ENCODE peak calls at places on chromosome 2, in five cellular contexts. Z, F, C, V and Q are unnamed samples. For H3K36me3, the result is how much of the 10 kb centered on the place peaks cover.

GRCh38 chr2:72032481-72033041 is 115.1 kb downstream of the CYP26B1 start:
- DNase-seq in Z (no peak), F (no peak), C (no peak), V (no peak), Q (peak)

GRCh38 chr2:157173740-157174184 is 83.7 kb upstream of the GALNT5 start:
- DNase-seq in Z (no peak), F (peak), C (no peak), V (no peak), Q (peak)

GRCh38 chr2:84247532-84247931 is 211.5 kb downstream of the SUCLG1 start:
- DNase-seq in Z (no peak), F (no peak), C (no peak), V (no peak), Q (peak)

GRCh38 chr2:177909962-177910361 is 162.6 kb downstream of the PDE11A start:
- DNase-seq in Z (no peak), F (no peak), C (no peak), V (no peak), Q (peak)

GRCh38 chr2:136207030-136207623 is 89.2 kb upstream of the CXCR4 start:
- DNase-seq in Z (no peak), F (no peak), C (no peak), V (no peak), Q (no peak)

GRCh38 chr2:213067888-213068287 is 83.5 kb downstream of the IKZF2 start:
- DNase-seq in Z (no peak), F (peak), C (no peak), V (no peak), Q (peak)

GRCh38 chr2:201465524-201465971 is 14.0 kb downstream of the STRADB start:
- DNase-seq in Z (no peak), F (no peak), C (no peak), V (no peak), Q (no peak)

GRCh38 chr2:54534625-54535024 is 78.5 kb downstream of the SPTBN1 start:
- DNase-seq in Z (no peak), F (no peak), C (no peak), V (no peak), Q (peak)

GRCh38 chr2:60550151-60550983 is 3.1 kb downstream of the BCL11A start:
- DNase-seq in Z (peak), F (peak), C (peak), V (no peak), Q (peak)

GRCh38 chr2:200104015-200104414 is 148.6 kb downstream of the MAIP1 start:
- DNase-seq in Z (no peak), F (peak), C (no peak), V (no peak), Q (peak)

GRCh38 chr2:77087987-77088414 is 434.2 kb downstream of the LRRTM4 start:
- DNase-seq in Z (no peak), F (no peak), C (no peak), V (no peak), Q (no peak)

GRCh38 chr2:147910990-147911473 is 66.2 kb downstream of the ACVR2A start:
- DNase-seq in Z (no peak), F (peak), C (peak), V (peak), Q (peak)

GRCh38 chr2:32946314-32947075 is at the start of gene LTBP1:
- DNase-seq in Z (peak), F (peak), C (peak), V (peak), Q (peak)

GRCh38 chr2:189570565-189570964 is 10.0 kb downstream of the SLC40A1 start:
- DNase-seq in Z (no peak), F (peak), C (no peak), V (no peak), Q (peak)

GRCh38 chr2:100259991-100260390 is 62.3 kb downstream of the LONRF2 start:
- DNase-seq in Z (no peak), F (no peak), C (no peak), V (no peak), Q (no peak)

GRCh38 chr2:84719434-84719833 is 161.4 kb downstream of the TRABD2A start:
- DNase-seq in Z (no peak), F (no peak), C (no peak), V (no peak), Q (no peak)

GRCh38 chr2:239818531-239819011 is 206.6 kb downstream of the NDUFA10 start:
- DNase-seq in Z (peak), F (no peak), C (no peak), V (no peak), Q (no peak)

GRCh38 chr2:4962419-4962818 is 729.8 kb upstream of the SOX11 start:
- DNase-seq in Z (no peak), F (no peak), C (no peak), V (no peak), Q (peak)

GRCh38 chr2:127932199-127932877 is 46.6 kb upstream of the AMMECR1L start:
- DNase-seq in Z (no peak), F (peak), C (no peak), V (peak), Q (peak)

GRCh38 chr2:99883356-99883867 is 259.0 kb downstream of the AFF3 start:
- DNase-seq in Z (no peak), F (peak), C (no peak), V (no peak), Q (no peak)

GRCh38 chr2:39264733-39265132 is 21.0 kb upstream of the CDKL4 start:
- DNase-seq in Z (no peak), F (no peak), C (no peak), V (no peak), Q (no peak)

GRCh38 chr2:149597050-149598013 is 9.8 kb upstream of the MMADHC start:
- DNase-seq in Z (peak), F (peak), C (peak), V (peak), Q (peak)

GRCh38 chr2:96868555-96869280 is 1.2 kb downstream of the SEMA4C start:
- DNase-seq in Z (peak), F (peak), C (peak), V (no peak), Q (peak)

GRCh38 chr2:145692971-145693478 is 1173.1 kb upstream of the ZEB2 start:
- DNase-seq in Z (peak), F (peak), C (no peak), V (peak), Q (peak)

GRCh38 chr2:26318950-26319349 is 27.0 kb upstream of the SELENOI start:
- DNase-seq in Z (no peak), F (no peak), C (no peak), V (no peak), Q (no peak)

GRCh38 chr2:211458974-211459373 is 902.6 kb downstream of the CPS1 start:
- DNase-seq in Z (no peak), F (no peak), C (no peak), V (no peak), Q (no peak)

GRCh38 chr2:112048887-112049286 is 6.2 kb upstream of the TMEM87B start:
- DNase-seq in Z (no peak), F (peak), C (no peak), V (peak), Q (peak)

GRCh38 chr2:10963155-10963554 is 51.4 kb downstream of the KCNF1 start:
- DNase-seq in Z (no peak), F (peak), C (no peak), V (no peak), Q (no peak)

GRCh38 chr2:64274399-64275173 is 130.4 kb upstream of the PELI1 start:
- DNase-seq in Z (no peak), F (peak), C (no peak), V (no peak), Q (peak)

GRCh38 chr2:196959750-196960392 is 33.4 kb upstream of the PGAP1 start:
- DNase-seq in Z (no peak), F (no peak), C (no peak), V (no peak), Q (peak)

GRCh38 chr2:166148811-166149400 is 21.1 kb upstream of the SCN1A start:
- DNase-seq in Z (no peak), F (no peak), C (no peak), V (no peak), Q (no peak)

GRCh38 chr2:69177785-69178636 is 165.0 kb downstream of the ANTXR1 start:
- DNase-seq in Z (peak), F (peak), C (peak), V (no peak), Q (peak)

GRCh38 chr2:232204457-232204931 is 174.1 kb upstream of the ALPP start:
- DNase-seq in Z (peak), F (peak), C (peak), V (no peak), Q (no peak)

GRCh38 chr2:23351388-23352141 is 33.4 kb upstream of the KLHL29 start:
- DNase-seq in Z (peak), F (peak), C (peak), V (no peak), Q (peak)

GRCh38 chr2:63555299-63555698 is 33.0 kb downstream of the WDPCP start:
- DNase-seq in Z (no peak), F (no peak), C (no peak), V (no peak), Q (no peak)

GRCh38 chr2:30615926-30616325 is 168.9 kb downstream of the LCLAT1 start:
- DNase-seq in Z (no peak), F (no peak), C (no peak), V (no peak), Q (no peak)

GRCh38 chr2:237195396-237196119 is 109.9 kb downstream of the COPS8 start:
- DNase-seq in Z (no peak), F (peak), C (no peak), V (no peak), Q (no peak)

GRCh38 chr2:237194906-237195305 is 109.2 kb downstream of the COPS8 start:
- DNase-seq in Z (no peak), F (no peak), C (no peak), V (no peak), Q (no peak)

GRCh38 chr2:237193436-237193835 is 107.7 kb downstream of the COPS8 start:
- DNase-seq in Z (no peak), F (no peak), C (no peak), V (no peak), Q (no peak)

GRCh38 chr2:237192881-237193280 is 107.2 kb downstream of the COPS8 start:
- DNase-seq in Z (no peak), F (no peak), C (no peak), V (no peak), Q (no peak)

GRCh38 chr2:237194081-237194480 is 108.4 kb downstream of the COPS8 start:
- DNase-seq in Z (no peak), F (no peak), C (no peak), V (no peak), Q (no peak)
- TF ChIP-seq CTCF in Z (no peak), F (no peak), C (no peak), V (no peak), Q (no peak)

GRCh38 chr2:176163655-176164021 is 6.5 kb downstream of the HOXD3 start:
- DNase-seq in Z (no peak), F (no peak), C (no peak), V (no peak), Q (no peak)

GRCh38 chr2:176165598-176166055 is 8.5 kb downstream of the HOXD3 start:
- DNase-seq in Z (no peak), F (peak), C (peak), V (no peak), Q (no peak)

GRCh38 chr2:176164184-176164802 is 7.2 kb downstream of the HOXD3 start:
- DNase-seq in Z (no peak), F (peak), C (no peak), V (no peak), Q (no peak)

GRCh38 chr2:176166260-176166659 is 9.2 kb downstream of the HOXD3 start:
- DNase-seq in Z (no peak), F (peak), C (no peak), V (no peak), Q (no peak)

DNA sequence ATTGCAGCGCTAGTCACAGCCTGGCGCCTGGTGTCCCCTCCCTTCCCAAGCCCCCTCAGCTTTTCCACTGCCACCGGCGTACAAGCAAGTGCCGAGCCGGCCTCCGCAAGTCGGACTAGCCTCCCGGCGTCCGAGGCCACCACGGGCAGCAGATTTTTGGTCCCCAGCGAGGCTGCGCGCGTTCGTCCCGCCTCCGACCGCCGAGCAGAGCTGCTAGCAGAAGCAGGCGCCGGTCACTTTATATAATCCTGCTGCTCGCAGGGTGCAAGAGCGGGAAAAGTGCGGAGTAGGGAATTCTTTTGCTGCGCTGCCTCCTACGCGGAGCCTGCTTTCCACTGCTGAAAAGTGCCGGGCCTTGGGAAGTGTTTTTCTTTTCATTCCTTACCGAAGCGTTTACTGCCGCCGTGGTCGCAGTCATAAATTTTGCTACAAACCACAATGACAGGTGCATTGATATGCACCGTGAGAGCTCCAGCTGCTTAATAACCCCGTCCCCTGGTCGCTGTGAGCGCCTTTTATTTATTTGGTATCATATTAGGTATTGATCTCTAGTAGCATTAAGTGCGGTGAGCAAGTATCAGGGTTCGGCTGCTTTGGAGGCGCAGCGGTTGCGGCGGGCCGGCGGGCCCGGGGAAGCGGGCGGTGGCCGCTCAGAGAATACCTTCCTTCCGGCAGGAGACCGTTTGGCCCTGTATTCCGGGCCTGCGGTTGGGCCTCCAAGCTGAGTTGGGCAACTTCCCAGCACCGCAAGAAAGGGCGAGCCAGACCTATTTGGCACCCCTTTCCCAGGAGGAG is 7.9 kb downstream of the HOXD3 start:
- DNase-seq in Z (no peak), F (peak), C (peak), V (no peak), Q (no peak)
- H3K4me3 ChIP-seq in Z (no peak), F (no peak), C (peak), V (no peak), Q (no peak)

GRCh38 chr2:172478353-172478752 is 51.0 kb downstream of the ITGA6 start:
- DNase-seq in Z (no peak), F (no peak), C (no peak), V (no peak), Q (no peak)

GRCh38 chr2:172473167-172473566 is 45.8 kb downstream of the ITGA6 start:
- DNase-seq in Z (no peak), F (no peak), C (no peak), V (no peak), Q (no peak)

GRCh38 chr2:172467382-172467781 is 40.0 kb downstream of the ITGA6 start:
- DNase-seq in Z (no peak), F (no peak), C (no peak), V (no peak), Q (no peak)

GRCh38 chr2:172471168-172471567 is 43.8 kb downstream of the ITGA6 start:
- DNase-seq in Z (no peak), F (no peak), C (no peak), V (no peak), Q (no peak)

DNA sequence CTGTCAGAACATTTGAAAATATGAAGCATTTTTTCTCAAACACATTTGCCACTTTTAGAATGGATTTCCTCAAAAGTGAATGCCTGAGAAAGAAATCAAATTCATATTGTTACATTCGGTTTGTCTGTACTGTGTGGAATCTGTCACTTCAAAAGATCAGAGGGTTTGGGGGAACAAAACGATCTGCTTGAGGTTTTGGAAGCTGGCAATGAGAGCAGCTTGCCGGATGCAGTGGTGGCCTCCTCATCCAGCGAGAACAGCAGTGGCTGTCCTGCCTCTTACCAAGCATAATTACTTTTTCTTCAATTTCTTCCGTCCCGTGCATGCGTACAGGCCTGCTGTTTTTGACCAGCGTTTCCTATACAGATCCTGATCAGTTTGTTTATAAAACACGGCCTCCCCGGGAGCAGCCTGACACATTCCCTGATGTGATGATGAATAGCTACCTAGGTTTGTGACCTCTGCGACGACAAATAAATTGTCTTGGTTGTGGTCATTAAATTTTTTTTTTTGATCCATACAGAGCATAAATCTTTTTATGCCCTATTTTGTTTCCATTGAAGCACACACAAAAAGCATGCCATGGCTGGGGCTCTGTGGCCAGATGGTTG is 45.2 kb downstream of the ITGA6 start:
- DNase-seq in Z (no peak), F (no peak), C (no peak), V (no peak), Q (no peak)
- H3K36me3 ChIP-seq in Z (under half), F (under half), C (under half), V (under half), Q (under half)

DNA sequence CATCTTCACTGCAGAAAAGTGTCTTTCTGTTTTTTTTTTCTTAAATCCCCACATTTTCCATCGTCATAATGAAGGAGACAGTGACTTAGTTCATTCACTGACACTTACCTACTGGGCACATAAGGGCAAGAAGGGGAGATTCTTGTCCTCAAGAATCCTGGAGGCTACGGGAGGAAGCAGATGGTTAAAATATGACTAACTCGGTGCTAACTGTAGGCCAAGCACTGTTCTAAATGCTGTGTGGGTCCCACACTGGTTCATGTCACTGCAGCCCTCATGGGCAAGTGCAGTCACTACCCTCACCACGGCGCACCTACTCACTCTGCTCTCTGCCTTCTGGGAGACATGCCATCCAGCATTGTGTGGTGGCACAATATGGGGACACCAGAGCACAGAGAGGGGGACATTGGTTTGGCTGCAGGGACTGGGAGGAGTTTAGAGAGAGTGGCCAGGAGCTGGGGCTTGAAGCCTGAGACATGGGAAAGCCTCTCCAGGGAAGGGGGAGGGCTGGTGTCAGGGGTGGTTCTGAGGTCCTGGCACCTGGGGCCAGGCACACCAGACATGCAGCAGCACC is 305.2 kb downstream of the MYCN start:
- DNase-seq in Z (no peak), F (no peak), C (no peak), V (no peak), Q (no peak)
- TF ChIP-seq CTCF in Z (no peak), F (no peak), C (no peak), V (no peak), Q (no peak)

GRCh38 chr2:238682536-238682935 is 165.3 kb upstream of the TWIST2 start:
- DNase-seq in Z (no peak), F (no peak), C (no peak), V (no peak), Q (no peak)
- H3K4me3 ChIP-seq in Z (no peak), F (no peak), C (no peak), V (no peak), Q (no peak)